ENCODE peak calls at places on chromosomes 4 and X, in six cellular contexts. N, V, Z, O, R and P are unnamed samples.

GRCh38 chr4:109127866-109128265 is 174.6 kb downstream of the COL25A1 start:
- DNase-seq in Z (no peak), R (no peak), N (no peak), O (no peak), V (no peak), P (no peak)

GRCh38 chr4:105895324-105895608 is at the start of gene NPNT:
- DNase-seq in R (no peak), Z (no peak), N (peak; percentile 33), O (no peak), V (peak; percentile 73), P (no peak)

GRCh38 chrX:45472968-45473367 is 272.3 kb upstream of the DIPK2B start:
- DNase-seq in O (no peak), N (no peak), Z (no peak), R (no peak), V (no peak), P (no peak)

GRCh38 chr4:108029731-108030130 is 40.0 kb downstream of the HADH start:
- DNase-seq in V (no peak), N (no peak), Z (no peak), O (no peak), R (no peak), P (no peak)

GRCh38 chr4:75633846-75634245 is 3.5 kb upstream of the CDKL2 start:
- DNase-seq in Z (no peak), N (no peak), V (no peak), O (no peak), R (no peak), P (no peak)

GRCh38 chr4:135838889-135839288 is 1637.3 kb upstream of the PABPC4L start:
- DNase-seq in N (no peak), R (no peak), V (no peak), O (peak; percentile 1), Z (no peak), P (no peak)

GRCh38 chrX:13719192-13719856 is 15.1 kb downstream of the TRAPPC2 start:
- DNase-seq in Z (peak; percentile 20), V (no peak), R (no peak), N (no peak), O (no peak), P (no peak)

GRCh38 chr4:164779811-164780216 is 25.9 kb downstream of the SMIM31 start:
- DNase-seq in R (peak; percentile 64), N (no peak), O (peak; percentile 13), Z (peak; percentile 13), V (no peak), P (peak; percentile 37)

GRCh38 chrX:49951524-49952193 is 29.3 kb downstream of the CLCN5 start:
- DNase-seq in V (no peak), R (no peak), Z (no peak), O (no peak), N (no peak), P (no peak)

GRCh38 chrX:133534172-133534571 is 118.9 kb upstream of the GPC4 start:
- DNase-seq in R (no peak), N (no peak), V (no peak), O (no peak), Z (no peak), P (no peak)

GRCh38 chr4:118994030-118994429 is 105.4 kb downstream of the SYNPO2 start:
- DNase-seq in O (no peak), V (no peak), R (no peak), Z (no peak), N (peak; percentile 47), P (peak; percentile 38)

GRCh38 chr4:118997601-118998000 is 108.9 kb downstream of the SYNPO2 start:
- DNase-seq in N (no peak), R (no peak), V (no peak), Z (no peak), O (no peak), P (no peak)

GRCh38 chr4:118993329-118993728 is 104.7 kb downstream of the SYNPO2 start:
- DNase-seq in R (no peak), O (no peak), N (no peak), Z (no peak), V (no peak), P (no peak)

GRCh38 chr4:118992149-118992548 is 103.5 kb downstream of the SYNPO2 start:
- DNase-seq in R (no peak), N (no peak), V (no peak), Z (no peak), O (no peak), P (no peak)

GRCh38 chr4:118995693-118996391 is 107.2 kb downstream of the SYNPO2 start:
- DNase-seq in R (no peak), O (no peak), N (no peak), Z (no peak), V (no peak), P (no peak)
- TF ChIP-seq EP300 in R (no peak), O (no peak), N (no peak), Z (no peak), V (no peak), P (no peak)

GRCh38 chr4:79820427-79820826 is 252.6 kb downstream of the ANTXR2 start:
- DNase-seq in R (no peak), O (no peak), Z (no peak), V (no peak), N (no peak), P (no peak)

GRCh38 chr4:79827283-79827682 is 245.7 kb downstream of the ANTXR2 start:
- DNase-seq in V (no peak), Z (no peak), O (no peak), N (no peak), R (no peak), P (no peak)

DNA sequence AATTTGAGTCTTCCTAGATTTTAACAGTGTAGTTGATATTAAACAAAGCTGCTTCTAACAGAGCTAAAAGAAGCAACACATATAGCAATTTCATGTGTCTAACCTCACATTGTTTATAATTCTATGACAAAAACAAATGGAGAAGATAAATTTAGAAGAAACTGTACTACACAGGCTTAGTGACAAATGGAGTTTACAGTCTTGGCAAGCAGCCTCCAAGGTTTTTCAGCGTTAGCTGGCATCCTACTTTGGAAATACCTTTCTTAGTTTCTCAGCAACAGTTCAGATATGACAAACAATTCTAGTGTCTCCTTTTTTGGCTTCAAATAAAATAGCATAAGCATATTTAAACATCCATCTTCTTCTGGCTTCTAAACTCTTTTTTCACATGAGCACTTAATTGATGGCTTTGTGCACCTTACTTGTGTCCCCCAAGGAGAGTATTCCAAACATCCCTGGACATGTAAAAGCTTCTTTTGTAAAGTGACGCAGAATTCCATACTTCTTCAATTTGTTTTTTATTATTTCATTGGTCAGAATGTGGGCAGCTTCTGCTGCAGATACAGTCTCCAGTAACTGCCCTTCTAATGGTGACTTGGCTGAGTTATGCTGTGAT is 249.8 kb downstream of the ANTXR2 start:
- DNase-seq in N (no peak), Z (no peak), O (no peak), R (no peak), V (no peak), P (no peak)
- TF ChIP-seq EP300 in N (no peak), Z (no peak), O (no peak), R (no peak), V (no peak), P (no peak)

GRCh38 chr4:19224820-19225219 is 1026.9 kb upstream of the SLIT2 start:
- DNase-seq in V (no peak), O (no peak), Z (no peak), N (no peak), R (no peak), P (no peak)
- TF ChIP-seq EP300 in V (no peak), O (no peak), Z (no peak), N (no peak), R (no peak), P (no peak)

DNA sequence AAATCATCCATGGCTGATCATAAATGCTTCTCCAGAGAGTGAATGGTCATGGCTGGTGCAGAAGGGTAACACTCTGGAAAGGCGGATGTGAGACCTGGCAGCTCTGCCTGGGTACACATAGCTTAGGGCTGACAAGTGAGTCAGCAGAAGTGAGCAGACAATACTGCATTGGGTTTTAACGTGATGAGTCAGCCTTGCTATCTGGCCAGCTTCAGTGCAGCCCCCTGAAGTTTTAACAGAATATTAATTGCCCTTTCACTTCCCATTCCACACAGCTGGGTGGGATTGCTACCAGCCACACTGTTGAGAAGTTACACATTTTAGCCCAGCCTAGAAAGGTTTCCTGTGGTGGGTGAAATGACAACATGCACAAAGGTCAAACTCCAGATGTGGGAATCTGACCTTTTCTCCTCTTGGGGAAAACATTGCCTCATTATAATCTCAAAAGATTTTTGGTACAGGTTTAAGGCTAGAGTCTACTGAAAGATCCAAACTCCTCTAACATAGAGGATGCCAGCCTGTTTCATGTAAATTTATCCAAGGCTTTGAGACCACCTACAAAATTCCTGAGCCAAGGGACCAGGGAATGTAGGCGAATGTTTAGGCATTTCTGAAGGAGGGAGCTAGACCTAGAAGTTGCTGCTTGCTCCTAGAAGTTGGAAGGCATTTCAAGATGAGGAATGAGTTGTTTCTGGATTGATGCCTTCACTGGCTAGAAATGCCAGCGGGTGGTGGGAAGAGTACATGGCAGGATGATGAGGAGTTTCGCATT is 230.3 kb upstream of the PGRMC2 start:
- DNase-seq in V (peak; percentile 39), R (no peak), O (peak; percentile 81), Z (peak; percentile 68), N (peak; percentile 63), P (peak; percentile 44)
- TF ChIP-seq EP300 in V (no peak), R (no peak), O (peak; percentile 79), Z (no peak), N (no peak), P (no peak)